ENCODE peak calls at places on chromosomes 16 and 17, in four cellular contexts. C is kidney; H is CD8-positive, alpha-beta memory T cell; X is psoas muscle. A is an unnamed sample. For H3K36me3, the result is how much of the 10 kb centered on the place peaks cover.

GRCh38 chr16:62035115-62036092 is 834 bp downstream of the CDH8 start:
- DNase-seq in C (no peak), H (no peak), X (no peak), A (no peak)

GRCh38 chr17:8003594-8004181 is 1.3 kb downstream of the GUCY2D start:
- DNase-seq in C (peak), H (no peak), X (no peak), A (no peak)

GRCh38 chr16:87114832-87115231 is 202.4 kb downstream of the C16orf95 start:
- DNase-seq in C (no peak), H (no peak), X (no peak), A (no peak)

GRCh38 chr16:79805621-79806020 is 205.1 kb upstream of the MAF start:
- DNase-seq in C (no peak), H (no peak), X (no peak), A (no peak)

GRCh38 chr17:27793168-27793905 is 7.0 kb downstream of the NOS2 start:
- DNase-seq in C (no peak), H (no peak), X (peak), A (peak)

GRCh38 chr16:68319185-68319908 is 8.5 kb downstream of the PRMT7 start:
- DNase-seq in C (no peak), H (no peak), X (no peak), A (no peak)

GRCh38 chr16:12245088-12245922 is 268.8 kb downstream of the SNX29 start:
- DNase-seq in C (no peak), H (no peak), X (no peak), A (no peak)

GRCh38 chr17:11848330-11848729 is 148.9 kb downstream of the ZNF18 start:
- DNase-seq in C (no peak), H (no peak), X (no peak), A (no peak)

GRCh38 chr16:66360624-66361324 is 5.7 kb upstream of the CDH5 start:
- DNase-seq in C (no peak), H (no peak), X (no peak), A (peak)

DNA sequence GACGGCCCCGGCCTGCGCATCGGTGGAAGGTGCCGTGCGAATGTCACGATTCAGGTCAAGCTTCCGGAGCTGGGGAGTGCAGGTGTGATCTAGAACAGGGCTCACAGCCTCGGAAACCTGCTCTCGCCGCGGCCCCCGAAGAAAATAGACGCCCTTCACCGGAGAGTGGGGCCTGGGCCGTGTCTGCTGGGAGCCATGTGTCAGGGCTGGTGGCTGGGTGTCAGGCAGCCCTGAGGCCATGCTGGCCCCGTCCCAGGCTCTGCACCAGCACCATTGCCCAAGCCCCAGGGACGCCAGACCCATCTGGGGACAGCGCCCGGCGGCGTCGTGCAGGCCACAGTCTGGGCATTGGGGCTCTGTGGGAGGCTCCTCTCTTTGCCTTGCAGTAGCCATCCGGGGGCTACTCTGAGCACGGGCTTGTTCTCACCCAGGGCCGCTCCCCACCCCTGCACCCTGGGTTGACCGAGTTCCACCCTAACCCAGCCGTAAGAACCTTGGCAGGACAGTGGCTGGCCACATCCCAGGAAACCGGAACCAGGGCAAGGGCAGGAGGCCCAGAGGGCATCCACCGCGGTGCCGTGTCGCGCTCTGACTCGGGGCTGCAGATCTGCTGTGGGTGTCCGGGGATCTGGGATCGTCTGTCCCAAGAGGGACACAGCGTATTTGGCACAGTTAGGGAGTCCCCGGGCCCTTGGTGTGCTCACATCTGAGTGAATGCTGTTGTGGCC is 5.3 kb upstream of the NUDT16L1 start:
- DNase-seq in C (no peak), H (no peak), X (no peak), A (no peak)
- H3K36me3 ChIP-seq in C (under half), H (under half), X (under half), A (under half)

DNA sequence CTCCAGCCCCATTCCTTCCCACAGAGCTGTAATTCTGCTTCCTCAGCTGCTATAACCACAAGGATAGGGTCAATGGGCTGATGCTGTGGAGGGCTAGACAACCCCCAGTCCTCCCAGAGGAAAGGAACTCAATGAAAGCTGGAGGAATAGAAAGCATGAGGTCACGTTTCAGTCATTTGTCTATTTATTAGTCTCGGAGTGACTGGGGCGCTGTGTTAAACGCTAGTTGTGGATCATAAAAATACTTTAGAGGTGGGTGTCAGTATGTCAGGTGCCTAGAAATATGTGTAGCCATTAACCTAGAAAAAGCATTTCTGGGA is 791 bp upstream of the CCL3L1 start:
- DNase-seq in C (no peak), H (no peak), X (no peak), A (no peak)
- H3K36me3 ChIP-seq in C (under half), H (under half), X (under half), A (under half)

GRCh38 chr17:48100591-48101011 is 677 bp downstream of the CBX1 start:
- DNase-seq in C (peak), H (peak), X (peak), A (peak)

GRCh38 chr17:48100160-48100559 is 1.1 kb downstream of the CBX1 start:
- DNase-seq in C (no peak), H (no peak), X (no peak), A (no peak)

GRCh38 chr17:48101012-48101720 is at the start of gene CBX1:
- DNase-seq in C (peak), H (peak), X (peak), A (peak)

GRCh38 chr17:48093341-48094045 is 7.8 kb downstream of the CBX1 start:
- DNase-seq in C (no peak), H (no peak), X (no peak), A (no peak)

GRCh38 chr17:48095611-48096010 is 5.7 kb downstream of the CBX1 start:
- DNase-seq in C (no peak), H (no peak), X (no peak), A (no peak)
- H3K36me3 ChIP-seq in C (under half), H (under half), X (under half), A (under half)

DNA sequence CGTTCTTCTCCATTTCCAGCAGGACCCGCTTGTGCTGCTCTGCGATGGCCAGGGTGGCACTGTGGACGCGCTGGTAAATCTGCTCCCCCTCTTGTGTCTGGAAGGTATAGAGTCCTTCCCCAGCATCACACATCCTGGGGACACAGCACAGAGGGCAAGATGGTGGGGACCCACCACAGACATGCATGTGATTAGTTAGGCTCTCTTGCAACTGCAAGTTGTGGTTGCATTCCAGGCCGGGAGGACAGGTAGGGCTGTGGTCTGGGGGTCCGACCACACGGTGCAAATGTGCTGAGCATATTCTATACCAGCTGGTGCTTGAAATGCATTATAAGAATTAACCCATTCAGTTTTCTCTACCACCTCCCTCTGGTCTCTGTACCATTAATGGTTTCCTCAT is 11.4 kb downstream of the POLR2C start:
- DNase-seq in C (no peak), H (no peak), X (no peak), A (no peak)
- H3K36me3 ChIP-seq in C (under half), H (under half), X (under half), A (half or more)

GRCh38 chr16:2071454-2072263 is 23.9 kb downstream of the TSC2 start:
- DNase-seq in C (no peak), H (no peak), X (no peak), A (no peak)

GRCh38 chr16:2070576-2071453 is 23.0 kb downstream of the TSC2 start:
- DNase-seq in C (no peak), H (no peak), X (no peak), A (no peak)

GRCh38 chr16:2074071-2074470 is 26.3 kb downstream of the TSC2 start:
- DNase-seq in C (no peak), H (no peak), X (no peak), A (no peak)

GRCh38 chr16:2075631-2076030 is 27.8 kb downstream of the TSC2 start:
- DNase-seq in C (no peak), H (no peak), X (no peak), A (no peak)

DNA sequence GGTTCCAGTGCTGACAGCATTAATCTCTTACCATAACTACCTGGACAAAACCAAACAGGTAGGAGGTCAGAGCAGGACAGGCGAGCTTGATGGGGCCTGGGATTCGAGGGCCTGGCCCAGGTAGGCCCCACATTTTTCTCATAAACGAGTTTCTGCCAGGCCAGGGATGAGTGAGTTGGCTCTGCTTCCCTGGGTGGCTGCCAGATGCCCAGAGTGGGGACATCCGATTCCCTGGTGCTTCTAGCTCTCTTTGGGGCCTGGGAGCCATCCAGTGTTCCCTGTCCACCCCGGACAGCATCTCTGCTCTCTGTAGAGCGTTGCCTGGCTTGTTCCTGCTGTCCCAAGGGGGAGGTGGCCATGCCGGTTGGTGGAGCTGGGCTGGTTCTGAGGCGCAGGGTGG is 25.1 kb downstream of the TSC2 start:
- DNase-seq in C (no peak), H (no peak), X (no peak), A (no peak)
- H3K36me3 ChIP-seq in C (under half), H (under half), X (under half), A (under half)

DNA sequence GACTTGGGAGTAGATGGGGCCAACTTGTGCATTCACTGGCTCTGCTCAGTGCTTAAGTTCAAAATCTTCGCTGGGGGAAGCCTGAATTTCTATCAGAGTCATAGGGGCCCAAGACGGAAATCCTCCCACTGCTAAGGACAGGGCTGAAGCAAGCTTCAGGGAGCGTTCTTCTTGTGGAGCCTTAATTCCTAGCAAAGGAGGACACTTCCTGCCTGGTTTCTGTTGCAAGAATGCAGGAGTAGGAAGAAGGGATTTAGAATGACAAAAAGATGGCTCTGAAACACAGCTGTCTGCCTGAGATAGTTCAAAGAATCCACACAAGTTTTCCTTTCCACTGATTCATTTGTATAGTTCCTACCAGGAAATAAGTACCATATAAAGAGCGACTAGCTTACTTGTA is 26.4 kb downstream of the PSME3IP1 start:
- DNase-seq in C (no peak), H (no peak), X (no peak), A (no peak)
- H3K36me3 ChIP-seq in C (under half), H (under half), X (under half), A (under half)

GRCh38 chr16:23563186-23563585 is 5.7 kb downstream of the UBFD1 start:
- DNase-seq in C (no peak), H (no peak), X (peak), A (no peak)

GRCh38 chr16:23564964-23565363 is 7.4 kb downstream of the UBFD1 start:
- DNase-seq in C (no peak), H (no peak), X (peak), A (peak)

GRCh38 chr16:23566724-23567123 is 9.2 kb downstream of the UBFD1 start:
- DNase-seq in C (no peak), H (no peak), X (no peak), A (no peak)

GRCh38 chr16:23561586-23561985 is 4.1 kb downstream of the UBFD1 start:
- DNase-seq in C (no peak), H (no peak), X (no peak), A (no peak)

GRCh38 chr16:23562505-23562904 is 5.0 kb downstream of the UBFD1 start:
- DNase-seq in C (no peak), H (no peak), X (no peak), A (no peak)
- H3K36me3 ChIP-seq in C (half or more), H (under half), X (under half), A (half or more)

A was measured in heart right ventricle.